ENCODE peak calls at places on chromosomes 4 and X, in six cellular contexts. A is islet precursor cell, Z is sigmoid colon, I is RCC 7860, V is NCI-H526, S is ureter. W is an unnamed sample.

GRCh38 chrX:134024686-134025377 is 39.4 kb upstream of the GPC3 start:
- DNase-seq in V (no peak), S (no peak), A (no peak), I (no peak), Z (no peak), W (no peak)

GRCh38 chr4:101128473-101128872 is 218.9 kb downstream of the PPP3CA start:
- DNase-seq in V (no peak), I (no peak), Z (no peak), S (no peak), A (no peak), W (no peak)

GRCh38 chrX:111861605-111862004 is 14.4 kb upstream of the TRPC5OS start:
- DNase-seq in I (no peak), Z (no peak), V (no peak), A (no peak), S (no peak), W (no peak)

GRCh38 chr4:173370130-173370476 is 651 bp upstream of the SAP30 start:
- DNase-seq in I (no peak), A (no peak), S (peak), V (no peak), Z (peak), W (no peak)

GRCh38 chr4:65623509-65623908 is 46.8 kb downstream of the EPHA5 start:
- DNase-seq in S (no peak), Z (no peak), V (no peak), I (peak), A (no peak), W (peak)

GRCh38 chrX:107450823-107451509 is 1.5 kb downstream of the FRMPD3 start:
- DNase-seq in Z (no peak), V (peak), A (peak), I (no peak), S (no peak), W (peak)

GRCh38 chr4:1985287-1985686 is 23.5 kb downstream of the NELFA start:
- DNase-seq in V (no peak), I (no peak), A (no peak), S (no peak), Z (no peak), W (no peak)

GRCh38 chr4:86261634-86262033 is 98.2 kb downstream of the MAPK10 start:
- DNase-seq in A (no peak), Z (no peak), V (no peak), I (no peak), S (no peak), W (no peak)

GRCh38 chr4:123398151-123398802 is 1.7 kb downstream of the SPRY1 start:
- DNase-seq in V (peak), A (peak), I (no peak), Z (peak), S (peak), W (peak)

GRCh38 chr4:134154097-134154496 is 47.5 kb downstream of the PABPC4L start:
- DNase-seq in Z (no peak), I (no peak), S (no peak), A (no peak), V (no peak), W (no peak)

GRCh38 chr4:18842431-18842830 is 820.9 kb upstream of the LCORL start:
- DNase-seq in S (no peak), I (no peak), A (no peak), Z (no peak), V (no peak), W (no peak)

GRCh38 chr4:1323635-1324442 is 23.2 kb upstream of the UVSSA start:
- DNase-seq in A (peak), V (no peak), Z (no peak), I (peak), S (no peak), W (peak)

GRCh38 chr4:99462875-99463464 is 27.8 kb upstream of the ADH7 start:
- DNase-seq in A (peak), S (peak), I (peak), Z (peak), V (peak), W (peak)

GRCh38 chr4:121564840-121565375 is 131.9 kb downstream of the ANXA5 start:
- DNase-seq in S (no peak), V (no peak), A (no peak), I (no peak), Z (no peak), W (no peak)

GRCh38 chr4:138035781-138036258 is 206.3 kb downstream of the SLC7A11 start:
- DNase-seq in V (peak), A (peak), Z (no peak), I (peak), S (no peak), W (peak)

GRCh38 chr4:7171191-7171900 is 21.0 kb upstream of the SORCS2 start:
- DNase-seq in I (no peak), V (peak), Z (peak), A (peak), S (no peak), W (no peak)

GRCh38 chrX:131595120-131595519 is 51.2 kb downstream of the OR13H1 start:
- DNase-seq in A (no peak), I (no peak), V (no peak), S (no peak), Z (no peak), W (no peak)